ENCODE peak calls at places on chromosomes 11 and 22, in six cellular contexts. J, A, B, I, G and N are unnamed samples.
A peak's percentile ranks its signal among the peaks of the same experiment; 100 is the strongest.

GRCh38 chr11:117597083-117597482 is 199.9 kb downstream of the DSCAML1 start:
- DNase-seq in J (peak; percentile 85), B (no peak), I (peak; percentile 22), G (peak; percentile 84), A (no peak), N (no peak)

GRCh38 chr22:22110548-22111266 is 128.1 kb upstream of the TOP3B start:
- DNase-seq in I (peak; percentile 41), A (peak; percentile 60), B (peak; percentile 47), J (peak; percentile 58), G (peak; percentile 63), N (peak; percentile 76)

GRCh38 chr11:119538748-119539147 is 115.8 kb upstream of the THY1 start:
- DNase-seq in J (no peak), I (no peak), A (no peak), G (no peak), B (no peak), N (no peak)

GRCh38 chr22:46064236-46064965 is 85.9 kb upstream of the PPARA start:
- DNase-seq in G (peak; percentile 7), B (peak; percentile 41), A (no peak), I (no peak), J (peak; percentile 59), N (peak; percentile 56)

GRCh38 chr11:62842171-62842717 is 2.9 kb upstream of the WDR74 start:
- DNase-seq in B (no peak), A (no peak), J (no peak), I (peak; percentile 52), G (peak; percentile 53), N (no peak)

GRCh38 chr11:118497831-118498230 is 29.4 kb upstream of the TTC36 start:
- DNase-seq in B (no peak), A (no peak), J (no peak), G (no peak), I (no peak), N (no peak)

GRCh38 chr22:45604239-45604711 is 67.4 kb upstream of the ATXN10 start:
- DNase-seq in J (no peak), B (no peak), A (no peak), I (no peak), G (no peak), N (peak; percentile 40)

GRCh38 chr22:17773606-17774205 is 563 bp downstream of the BID start:
- DNase-seq in G (peak; percentile 73), J (peak; percentile 52), B (peak; percentile 41), A (no peak), I (peak; percentile 59), N (no peak)

GRCh38 chr11:120130176-120130980 is 7.5 kb downstream of the TRIM29 start:
- DNase-seq in B (no peak), A (no peak), J (no peak), G (peak; percentile 1), I (no peak), N (no peak)

GRCh38 chr11:69390561-69390960 is 90.9 kb upstream of the LINC01488 start:
- DNase-seq in J (no peak), I (no peak), G (no peak), A (no peak), B (no peak), N (no peak)

GRCh38 chr11:119054418-119054817 is 2.6 kb downstream of the HYOU1 start:
- DNase-seq in I (no peak), B (no peak), G (no peak), A (no peak), J (no peak), N (no peak)

GRCh38 chr11:74839971-74840370 is 91.3 kb downstream of the RNF169 start:
- DNase-seq in A (no peak), G (no peak), I (no peak), B (no peak), J (no peak), N (no peak)

GRCh38 chr11:65867284-65868071 is 5.1 kb downstream of the EFEMP2 start:
- DNase-seq in A (no peak), B (no peak), J (no peak), G (peak; percentile 74), I (no peak), N (no peak)

GRCh38 chr11:61972112-61972795 is 4.8 kb upstream of the FTH1 start:
- DNase-seq in B (no peak), G (no peak), I (no peak), A (no peak), J (no peak), N (no peak)

GRCh38 chr11:111387318-111387863 is 8.3 kb upstream of the POU2AF1 start:
- DNase-seq in I (no peak), B (peak; percentile 14), G (no peak), A (no peak), J (peak; percentile 37), N (peak; percentile 14)

GRCh38 chr11:73196576-73196975 is 21.5 kb upstream of the P2RY2 start:
- DNase-seq in B (no peak), J (no peak), A (no peak), G (peak; percentile 3), I (no peak), N (no peak)

GRCh38 chr11:27496461-27496860 is 10.1 kb downstream of the LIN7C start:
- DNase-seq in B (no peak), J (no peak), G (no peak), A (no peak), I (no peak), N (no peak)

GRCh38 chr11:23789938-23790371 is 706.9 kb upstream of the LUZP2 start:
- DNase-seq in J (no peak), I (no peak), B (no peak), G (no peak), A (peak; percentile 26), N (no peak)

GRCh38 chr11:35177370-35177769 is 38.4 kb downstream of the CD44 start:
- DNase-seq in J (no peak), G (no peak), A (no peak), I (peak; percentile 63), B (no peak), N (no peak)

GRCh38 chr22:27798526-27799333 is 2.8 kb downstream of the MN1 start:
- DNase-seq in G (peak; percentile 50), I (no peak), J (no peak), B (no peak), A (no peak), N (no peak)

GRCh38 chr11:46387919-46388618 is 3.5 kb downstream of the CHRM4 start:
- DNase-seq in I (no peak), J (no peak), A (no peak), B (no peak), G (no peak), N (no peak)

GRCh38 chr11:22752908-22753310 is 76.7 kb downstream of the SVIP start:
- DNase-seq in G (no peak), I (no peak), J (peak; percentile 12), A (no peak), B (no peak), N (no peak)

GRCh38 chr11:80197155-80197554 is 756.3 kb upstream of the TENM4 start:
- DNase-seq in B (no peak), A (no peak), J (peak; percentile 33), G (no peak), I (no peak), N (no peak)

GRCh38 chr11:62054484-62055121 is 69.2 kb upstream of the INCENP start:
- DNase-seq in I (no peak), G (peak; percentile 14), J (peak; percentile 81), A (no peak), B (no peak), N (no peak)

GRCh38 chr11:7604331-7604973 is 68.8 kb downstream of the CYB5R2 start:
- DNase-seq in A (no peak), I (no peak), J (peak; percentile 92), B (no peak), G (no peak), N (no peak)

GRCh38 chr11:1153951-1154487 is 3.7 kb upstream of the MUC5AC start:
- DNase-seq in G (no peak), A (peak; percentile 86), J (peak; percentile 20), B (no peak), I (no peak), N (no peak)

GRCh38 chr22:35634015-35634414 is 14.2 kb upstream of the APOL6 start:
- DNase-seq in G (no peak), B (no peak), A (no peak), J (no peak), I (no peak), N (no peak)

GRCh38 chr22:32538516-32538915 is 63.9 kb downstream of the FBXO7 start:
- DNase-seq in J (no peak), I (no peak), B (no peak), A (no peak), G (no peak), N (no peak)

GRCh38 chr22:44486538-44486937 is 11.5 kb downstream of the RTL6 start:
- DNase-seq in G (no peak), I (no peak), J (no peak), B (no peak), A (no peak), N (no peak)